ENCODE peak calls at places on chromosome 20, in seven cellular contexts. E, I, R, K, Y, C and W are unnamed samples.

GRCh38 chr20:63864978-63865640 is at the start of gene TPD52L2:
- DNase-seq in E (peak; percentile 99), I (peak; percentile 96), R (peak; percentile 91), K (peak; percentile 99), Y (peak; percentile 99), C (peak; percentile 99), W (peak; percentile 100)

GRCh38 chr20:43243672-43244269 is 54.1 kb upstream of the PTPRT start:
- DNase-seq in E (peak; percentile 16), I (peak; percentile 30), R (no peak), K (no peak), Y (no peak), C (no peak), W (no peak)

GRCh38 chr20:58697201-58697866 is 4.7 kb downstream of the NPEPL1 start:
- DNase-seq in E (no peak), I (no peak), R (no peak), K (no peak), Y (no peak), C (no peak), W (no peak)

GRCh38 chr20:15265910-15266309 is 928.5 kb upstream of the FLRT3 start:
- DNase-seq in E (no peak), I (no peak), R (no peak), K (no peak), Y (no peak), C (no peak), W (no peak)

GRCh38 chr20:19423892-19424620 is 211.6 kb downstream of the SLC24A3 start:
- DNase-seq in E (no peak), I (no peak), R (no peak), K (no peak), Y (no peak), C (no peak), W (peak; percentile 50)

GRCh38 chr20:54429364-54429763 is 46.0 kb upstream of the DOK5 start:
- DNase-seq in E (no peak), I (no peak), R (no peak), K (no peak), Y (no peak), C (no peak), W (no peak)

GRCh38 chr20:17498181-17498580 is 33.0 kb downstream of the BFSP1 start:
- DNase-seq in E (no peak), I (no peak), R (no peak), K (no peak), Y (no peak), C (no peak), W (no peak)

GRCh38 chr20:11810316-11811130 is 107.2 kb upstream of the BTBD3 start:
- DNase-seq in E (no peak), I (no peak), R (no peak), K (no peak), Y (no peak), C (no peak), W (no peak)

GRCh38 chr20:59253325-59253724 is 47.1 kb upstream of the EDN3 start:
- DNase-seq in E (no peak), I (no peak), R (no peak), K (no peak), Y (no peak), C (peak; percentile 12), W (no peak)

GRCh38 chr20:36237477-36237876 is 1.2 kb downstream of the AAR2 start:
- DNase-seq in E (no peak), I (no peak), R (no peak), K (no peak), Y (no peak), C (no peak), W (no peak)

GRCh38 chr20:64104667-64105451 is 2.5 kb downstream of the NPBWR2 start:
- DNase-seq in E (no peak), I (peak; percentile 15), R (no peak), K (no peak), Y (no peak), C (no peak), W (no peak)

GRCh38 chr20:31948008-31948407 is 3.8 kb downstream of the PDRG1 start:
- DNase-seq in E (no peak), I (no peak), R (no peak), K (no peak), Y (no peak), C (no peak), W (no peak)

GRCh38 chr20:53865905-53866786 is 204.2 kb downstream of the BCAS1 start:
- DNase-seq in E (peak; percentile 68), I (peak; percentile 22), R (no peak), K (peak; percentile 65), Y (no peak), C (no peak), W (no peak)

GRCh38 chr20:6632187-6632586 is 135.3 kb upstream of the BMP2 start:
- DNase-seq in E (no peak), I (no peak), R (no peak), K (no peak), Y (no peak), C (no peak), W (peak; percentile 70)

GRCh38 chr20:51760905-51761544 is 7.2 kb downstream of the ATP9A start:
- DNase-seq in E (no peak), I (no peak), R (no peak), K (no peak), Y (no peak), C (no peak), W (no peak)

GRCh38 chr20:51097334-51098176 is 74.6 kb upstream of the KCNG1 start:
- DNase-seq in E (no peak), I (no peak), R (no peak), K (no peak), Y (no peak), C (no peak), W (no peak)

GRCh38 chr20:13313201-13313600 is 92.1 kb downstream of the ISM1 start:
- DNase-seq in E (no peak), I (no peak), R (no peak), K (no peak), Y (no peak), C (no peak), W (no peak)

GRCh38 chr20:23445596-23446217 is 6.2 kb downstream of the CSTL1 start:
- DNase-seq in E (no peak), I (no peak), R (no peak), K (peak; percentile 50), Y (no peak), C (no peak), W (no peak)

GRCh38 chr20:37911838-37912273 is 8.9 kb downstream of the VSTM2L start:
- DNase-seq in E (peak; percentile 45), I (peak; percentile 64), R (peak; percentile 39), K (no peak), Y (no peak), C (no peak), W (no peak)